ENCODE peak calls at places on chromosome 15, in nine cellular contexts. Z is H9, C is astrocyte of the spinal cord, K is GM13977, F is SK-N-SH, L is GM12865, U is GM23338, J is cardiac fibroblast, P is A549. V is an unnamed sample.

GRCh38 chr15:41893422-41894250 is at the start of gene SPTBN5:
- DNase-seq in Z (no peak), C (no peak), F (peak; percentile 69), K (peak; percentile 25), L (no peak), P (no peak), J (no peak), U (no peak), V (no peak)

GRCh38 chr15:46682969-46683791 is 1034.1 kb upstream of the SEMA6D start:
- DNase-seq in J (no peak), Z (no peak), P (no peak), K (no peak), F (no peak), L (no peak), U (no peak), C (no peak), V (no peak)

GRCh38 chr15:38254065-38254883 is 1.6 kb downstream of the SPRED1 start:
- DNase-seq in Z (no peak), U (no peak), K (peak; percentile 31), F (peak; percentile 45), C (peak; percentile 71), J (peak; percentile 71), L (peak; percentile 60), P (peak; percentile 60), V (peak; percentile 20)

GRCh38 chr15:59515190-59515589 is 77.2 kb downstream of the FAM81A start:
- DNase-seq in K (no peak), C (no peak), J (no peak), L (no peak), P (no peak), Z (no peak), U (no peak), F (no peak), V (no peak)

GRCh38 chr15:70766597-70766996 is 3.2 kb upstream of the UACA start:
- DNase-seq in J (no peak), K (no peak), U (no peak), F (no peak), P (no peak), C (no peak), L (no peak), Z (no peak), V (no peak)

GRCh38 chr15:92277776-92278175 is 115.9 kb upstream of the ST8SIA2 start:
- DNase-seq in Z (peak; percentile 34), L (peak; percentile 37), C (peak; percentile 0), P (peak; percentile 48), U (peak; percentile 37), J (no peak), K (no peak), F (peak; percentile 50), V (peak; percentile 18)

GRCh38 chr15:56243774-56244236 is at the start of gene RFX7:
- DNase-seq in P (peak; percentile 83), Z (peak; percentile 68), C (peak; percentile 58), J (peak; percentile 81), F (peak; percentile 93), L (peak; percentile 85), U (peak; percentile 87), K (peak; percentile 82), V (peak; percentile 76)

GRCh38 chr15:44606740-44607139 is 56.7 kb downstream of the SPG11 start:
- DNase-seq in U (no peak), J (no peak), C (no peak), L (no peak), P (no peak), F (no peak), Z (no peak), K (no peak), V (no peak)

GRCh38 chr15:96695426-96695825 is 364.9 kb downstream of the NR2F2 start:
- DNase-seq in Z (no peak), L (no peak), K (no peak), U (no peak), F (no peak), P (no peak), J (no peak), C (no peak), V (no peak)

GRCh38 chr15:69161878-69162213 is 1.4 kb downstream of the GLCE start:
- DNase-seq in L (no peak), J (no peak), U (no peak), F (no peak), C (no peak), K (peak; percentile 11), Z (no peak), P (no peak), V (no peak)

GRCh38 chr15:69159805-69160140 is 662 bp upstream of the GLCE start:
- DNase-seq in F (no peak), J (no peak), L (no peak), U (no peak), K (no peak), Z (no peak), C (no peak), P (no peak), V (no peak)

GRCh38 chr15:69160976-69161877 is 792 bp downstream of the GLCE start:
- DNase-seq in J (peak; percentile 45), F (peak; percentile 66), L (peak; percentile 17), Z (peak; percentile 45), U (peak; percentile 62), P (peak; percentile 48), K (peak; percentile 45), C (peak; percentile 29), V (peak; percentile 31)

GRCh38 chr15:69158843-69159240 is 1.6 kb upstream of the GLCE start:
- DNase-seq in Z (no peak), C (no peak), K (no peak), U (no peak), J (no peak), F (no peak), L (no peak), P (no peak), V (no peak)

DNA sequence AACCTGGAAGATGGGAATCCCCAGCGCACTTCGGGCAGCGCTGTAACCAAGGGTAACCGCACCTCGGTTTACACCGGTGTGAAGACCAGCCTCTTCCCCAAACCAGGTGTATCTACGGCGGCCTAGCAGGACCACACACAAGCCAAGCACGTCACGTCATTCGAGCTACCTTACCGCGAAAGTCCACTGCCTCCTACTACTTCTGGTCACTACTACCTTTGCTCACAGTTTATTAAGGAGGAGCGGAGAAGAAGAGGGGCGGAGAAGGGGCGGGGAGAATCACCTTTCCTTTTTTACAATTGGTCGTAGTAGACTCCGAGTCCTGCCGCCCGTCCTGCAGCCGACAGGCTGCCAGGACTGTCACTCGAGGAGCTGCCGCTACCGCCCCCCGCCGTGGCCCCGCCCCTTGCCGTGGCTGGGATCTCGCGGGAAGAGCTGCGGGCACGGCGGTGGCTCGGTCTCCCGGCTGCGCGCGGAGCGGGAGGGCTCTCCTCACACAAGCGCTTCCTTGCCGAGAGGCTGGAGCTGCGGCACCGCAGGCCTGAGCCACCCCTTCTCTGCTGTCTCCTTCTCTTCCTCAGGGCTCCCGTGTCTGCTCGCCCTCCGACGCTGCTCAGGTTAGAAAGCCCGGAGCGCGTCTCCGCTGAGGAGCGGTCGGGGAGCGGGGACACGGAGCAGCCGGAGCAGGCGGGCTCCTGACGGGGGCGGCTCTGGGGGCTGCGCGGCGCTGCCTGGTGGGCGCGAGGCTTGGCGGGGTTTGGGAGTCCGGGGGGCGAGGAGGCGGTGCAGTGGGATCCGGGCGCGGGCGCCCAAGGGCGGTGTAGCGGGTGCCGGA is at the start of gene GLCE:
- DNase-seq in U (peak; percentile 98), F (peak; percentile 98), L (peak; percentile 96), Z (peak; percentile 98), J (peak; percentile 98), P (peak; percentile 97), K (peak; percentile 98), C (peak; percentile 98), V (peak; percentile 99)
- TF ChIP-seq CTCF in U (no peak), F (no peak), L (no peak), Z (no peak), J (no peak), P (peak; percentile 4), K (no peak), C (no peak), V (no peak)

GRCh38 chr15:81294501-81294850 is 29.5 kb downstream of the STARD5 start:
- DNase-seq in Z (peak; percentile 48), K (no peak), P (no peak), C (no peak), J (no peak), U (peak; percentile 10), L (peak; percentile 68), F (no peak), V (no peak)
- TF ChIP-seq CTCF in Z (no peak), K (peak; percentile 58), P (no peak), C (no peak), J (no peak), U (peak; percentile 37), L (peak; percentile 49), F (no peak), V (peak; percentile 61)

GRCh38 chr15:100918690-100919480 is at the start of gene LRRK1:
- DNase-seq in L (peak; percentile 66), Z (no peak), J (peak; percentile 61), P (peak; percentile 64), K (peak; percentile 74), U (peak; percentile 59), F (peak; percentile 83), C (peak; percentile 57), V (peak; percentile 65)

GRCh38 chr15:100913961-100914360 is 5.2 kb upstream of the LRRK1 start:
- DNase-seq in F (no peak), C (no peak), J (no peak), U (no peak), Z (peak; percentile 10), P (no peak), L (no peak), K (no peak), V (no peak)

GRCh38 chr15:100911086-100911485 is 8.1 kb upstream of the LRRK1 start:
- DNase-seq in C (no peak), F (no peak), P (no peak), L (no peak), K (no peak), Z (no peak), U (no peak), J (no peak), V (no peak)

GRCh38 chr15:100918034-100918689 is 995 bp upstream of the LRRK1 start:
- DNase-seq in Z (peak; percentile 92), P (peak; percentile 92), J (peak; percentile 80), L (peak; percentile 90), C (peak; percentile 61), U (peak; percentile 91), F (peak; percentile 93), K (peak; percentile 93), V (peak; percentile 90)

GRCh38 chr15:100914876-100915275 is 4.3 kb upstream of the LRRK1 start:
- DNase-seq in K (no peak), J (no peak), F (no peak), P (no peak), C (no peak), Z (peak; percentile 54), U (peak; percentile 82), L (no peak), V (no peak)
- TF ChIP-seq CTCF in K (no peak), J (peak; percentile 9), F (no peak), P (no peak), C (peak; percentile 7), Z (peak; percentile 67), U (peak; percentile 76), L (no peak), V (no peak)

DNA sequence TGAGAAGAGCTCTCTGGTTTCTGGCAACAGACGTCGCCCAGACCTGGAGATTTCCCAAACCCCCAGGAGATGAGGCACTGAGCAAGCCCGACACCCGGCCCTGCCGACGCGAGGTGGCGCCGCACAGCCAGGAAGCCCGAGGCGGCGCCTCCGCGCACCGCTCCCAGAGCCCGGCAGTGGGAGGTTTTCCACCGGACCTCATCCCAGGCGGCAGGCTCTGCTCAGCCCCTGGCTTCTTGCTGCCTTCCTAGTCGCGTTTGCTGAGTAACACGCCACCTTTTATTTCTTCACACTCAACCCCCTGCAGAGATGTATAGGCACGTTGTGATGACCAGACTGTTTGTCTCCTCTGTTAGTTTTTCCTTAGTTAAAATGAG is 56.3 kb upstream of the ARRDC4 start:
- DNase-seq in F (peak; percentile 79), J (peak; percentile 69), U (peak; percentile 90), L (no peak), Z (peak; percentile 90), P (peak; percentile 71), C (peak; percentile 42), K (no peak), V (peak; percentile 18)
- TF ChIP-seq CTCF in F (peak; percentile 68), J (peak; percentile 44), U (peak; percentile 84), L (no peak), Z (peak; percentile 85), P (peak; percentile 67), C (peak; percentile 62), K (no peak), V (peak; percentile 34)

V was measured in GM10248.